ENCODE peak calls at places on chromosome 11, in four cellular contexts. One of them, this sample, is unnamed.

GRCh38 chr11:112206071-112206470 is 20.2 kb upstream of the PTS start:
- DNase-seq in coronary artery: no peak
- DNase-seq in endodermal cell: no peak
- DNase-seq in tibial nerve: no peak
- DNase-seq in this sample: no peak

GRCh38 chr11:78954261-78954660 is 379.6 kb upstream of the NARS2 start:
- DNase-seq in endodermal cell: no peak
- DNase-seq in tibial nerve: no peak
- DNase-seq in coronary artery: no peak
- DNase-seq in this sample: no peak

GRCh38 chr11:103585401-103585800 is 451.0 kb upstream of the DDI1 start:
- DNase-seq in endodermal cell: no peak
- DNase-seq in coronary artery: no peak
- DNase-seq in tibial nerve: no peak
- DNase-seq in this sample: no peak

GRCh38 chr11:15764948-15765347 is 591.4 kb downstream of the SOX6 start:
- DNase-seq in tibial nerve: no peak
- DNase-seq in endodermal cell: peak; percentile 62
- DNase-seq in coronary artery: no peak
- DNase-seq in this sample: no peak

GRCh38 chr11:291281-292210 is 2.6 kb downstream of the PGGHG start:
- DNase-seq in tibial nerve: no peak
- DNase-seq in endodermal cell: no peak
- DNase-seq in coronary artery: no peak
- DNase-seq in this sample: no peak

GRCh38 chr11:125370561-125371389 is 125.3 kb downstream of the FEZ1 start:
- DNase-seq in coronary artery: no peak
- DNase-seq in endodermal cell: peak; percentile 81
- DNase-seq in tibial nerve: no peak
- DNase-seq in this sample: no peak

GRCh38 chr11:59551651-59552521 is 40.5 kb downstream of the OR4D9 start:
- DNase-seq in coronary artery: no peak
- DNase-seq in tibial nerve: peak; percentile 57
- DNase-seq in endodermal cell: peak; percentile 71
- DNase-seq in this sample: no peak

GRCh38 chr11:1307998-1308744 is 1.3 kb downstream of the TOLLIP start:
- DNase-seq in endodermal cell: peak; percentile 28
- DNase-seq in tibial nerve: no peak
- DNase-seq in coronary artery: no peak
- DNase-seq in this sample: peak; percentile 17

GRCh38 chr11:88250566-88251080 is 75.4 kb upstream of the RAB38 start:
- DNase-seq in endodermal cell: no peak
- DNase-seq in tibial nerve: no peak
- DNase-seq in coronary artery: no peak
- DNase-seq in this sample: no peak

GRCh38 chr11:111441443-111441842 is 62.4 kb upstream of the POU2AF1 start:
- DNase-seq in endodermal cell: no peak
- DNase-seq in tibial nerve: no peak
- DNase-seq in coronary artery: no peak
- DNase-seq in this sample: no peak

GRCh38 chr11:57551941-57552340 is 14.5 kb downstream of the SMTNL1 start:
- DNase-seq in endodermal cell: no peak
- DNase-seq in tibial nerve: no peak
- DNase-seq in coronary artery: no peak
- DNase-seq in this sample: no peak

GRCh38 chr11:19409307-19409706 is 168.6 kb upstream of the E2F8 start:
- DNase-seq in tibial nerve: no peak
- DNase-seq in endodermal cell: no peak
- DNase-seq in coronary artery: peak; percentile 50
- DNase-seq in this sample: no peak

GRCh38 chr11:11231763-11232162 is 121.3 kb downstream of the CSNK2A3 start:
- DNase-seq in tibial nerve: no peak
- DNase-seq in coronary artery: no peak
- DNase-seq in endodermal cell: no peak
- DNase-seq in this sample: no peak

GRCh38 chr11:13328276-13328675 is 50.7 kb downstream of the BMAL1 start:
- DNase-seq in coronary artery: no peak
- DNase-seq in endodermal cell: no peak
- DNase-seq in tibial nerve: no peak
- DNase-seq in this sample: no peak

GRCh38 chr11:94858012-94858705 is 90.0 kb downstream of the AMOTL1 start:
- DNase-seq in coronary artery: no peak
- DNase-seq in tibial nerve: no peak
- DNase-seq in endodermal cell: no peak
- DNase-seq in this sample: no peak

GRCh38 chr11:25535462-25535861 is 796.5 kb upstream of the ANO3 start:
- DNase-seq in coronary artery: no peak
- DNase-seq in tibial nerve: peak; percentile 44
- DNase-seq in endodermal cell: no peak
- DNase-seq in this sample: no peak

GRCh38 chr11:102007567-102008437 is 39.4 kb upstream of the CFAP300 start:
- DNase-seq in tibial nerve: no peak
- DNase-seq in coronary artery: no peak
- DNase-seq in endodermal cell: peak; percentile 51
- DNase-seq in this sample: peak; percentile 42

GRCh38 chr11:18000760-18001159 is 12.1 kb downstream of the SERGEF start:
- DNase-seq in tibial nerve: no peak
- DNase-seq in endodermal cell: no peak
- DNase-seq in coronary artery: no peak
- DNase-seq in this sample: no peak
- TF ChIP-seq CTCF in tibial nerve: no peak
- TF ChIP-seq CTCF in endodermal cell: no peak
- TF ChIP-seq CTCF in coronary artery: no peak
- TF ChIP-seq CTCF in this sample: no peak

GRCh38 chr11:37525336-37525735 is 927.3 kb upstream of the RAG2 start:
- DNase-seq in tibial nerve: no peak
- DNase-seq in endodermal cell: no peak
- DNase-seq in coronary artery: no peak
- DNase-seq in this sample: no peak
- TF ChIP-seq CTCF in tibial nerve: peak; percentile 4
- TF ChIP-seq CTCF in endodermal cell: no peak
- TF ChIP-seq CTCF in coronary artery: no peak
- TF ChIP-seq CTCF in this sample: no peak

GRCh38 chr11:34473603-34474169 is 35.0 kb downstream of the CAT start:
- DNase-seq in coronary artery: no peak
- DNase-seq in tibial nerve: no peak
- DNase-seq in endodermal cell: no peak
- DNase-seq in this sample: no peak

GRCh38 chr11:34466802-34467488 is 28.2 kb downstream of the CAT start:
- DNase-seq in endodermal cell: no peak
- DNase-seq in tibial nerve: no peak
- DNase-seq in coronary artery: no peak
- DNase-seq in this sample: no peak

GRCh38 chr11:34464591-34465036 is 25.9 kb downstream of the CAT start:
- DNase-seq in coronary artery: no peak
- DNase-seq in tibial nerve: no peak
- DNase-seq in endodermal cell: no peak
- DNase-seq in this sample: no peak

GRCh38 chr11:34468209-34468841 is 29.6 kb downstream of the CAT start:
- DNase-seq in endodermal cell: peak; percentile 80
- DNase-seq in coronary artery: no peak
- DNase-seq in tibial nerve: no peak
- DNase-seq in this sample: peak; percentile 48
- TF ChIP-seq CTCF in endodermal cell: peak; percentile 73
- TF ChIP-seq CTCF in coronary artery: no peak
- TF ChIP-seq CTCF in tibial nerve: peak; percentile 50
- TF ChIP-seq CTCF in this sample: peak; percentile 75

DNA sequence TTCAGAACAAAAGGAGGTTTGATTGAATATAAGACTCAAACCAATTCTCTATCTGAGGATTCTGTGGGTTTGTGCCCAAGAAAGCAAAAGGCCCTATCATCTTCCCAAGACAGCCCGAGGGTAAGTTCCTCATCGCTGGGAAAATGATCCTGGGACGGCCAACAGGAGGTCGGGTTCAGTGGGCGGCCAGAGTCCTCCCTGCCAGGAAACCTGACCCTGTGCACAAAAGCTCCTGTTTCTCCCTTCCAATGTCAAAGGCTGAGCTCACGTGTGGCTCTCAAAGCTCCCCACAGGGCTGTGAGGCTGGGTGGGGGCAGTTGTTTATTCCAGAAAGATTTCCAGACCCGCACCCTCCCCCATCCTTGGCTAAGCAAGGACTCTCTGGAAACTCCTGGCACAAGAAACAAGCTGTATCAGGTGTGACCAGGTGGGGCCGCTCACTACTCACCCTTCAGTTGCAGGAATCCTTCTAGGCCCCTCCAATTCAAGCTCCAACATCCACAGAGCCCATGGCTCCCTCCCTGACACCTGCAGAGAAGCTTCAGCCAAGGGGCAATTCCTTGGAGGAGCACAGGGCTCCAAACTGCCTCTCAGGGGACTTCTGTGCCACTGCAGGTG is 131.9 kb downstream of the SHANK2 start:
- DNase-seq in endodermal cell: peak; percentile 95
- DNase-seq in tibial nerve: no peak
- DNase-seq in coronary artery: no peak
- DNase-seq in this sample: no peak
- TF ChIP-seq CTCF in endodermal cell: peak; percentile 90
- TF ChIP-seq CTCF in tibial nerve: no peak
- TF ChIP-seq CTCF in coronary artery: no peak
- TF ChIP-seq CTCF in this sample: peak; percentile 32

GRCh38 chr11:116202922-116203321 is 569.9 kb downstream of the BUD13 start:
- DNase-seq in tibial nerve: no peak
- DNase-seq in endodermal cell: no peak
- DNase-seq in coronary artery: no peak
- DNase-seq in this sample: no peak

GRCh38 chr11:116194156-116194904 is 578.5 kb downstream of the BUD13 start:
- DNase-seq in tibial nerve: no peak
- DNase-seq in endodermal cell: no peak
- DNase-seq in coronary artery: no peak
- DNase-seq in this sample: no peak

GRCh38 chr11:116193321-116194114 is 579.3 kb downstream of the BUD13 start:
- DNase-seq in coronary artery: no peak
- DNase-seq in endodermal cell: peak; percentile 87
- DNase-seq in tibial nerve: no peak
- DNase-seq in this sample: no peak

GRCh38 chr11:116199182-116199581 is 573.6 kb downstream of the BUD13 start:
- DNase-seq in coronary artery: no peak
- DNase-seq in tibial nerve: no peak
- DNase-seq in endodermal cell: no peak
- DNase-seq in this sample: no peak
- TF ChIP-seq CTCF in coronary artery: no peak
- TF ChIP-seq CTCF in tibial nerve: no peak
- TF ChIP-seq CTCF in endodermal cell: no peak
- TF ChIP-seq CTCF in this sample: no peak

GRCh38 chr11:75981546-75981945 is 166.5 kb downstream of the UVRAG start:
- DNase-seq in endodermal cell: no peak
- DNase-seq in coronary artery: no peak
- DNase-seq in tibial nerve: no peak
- DNase-seq in this sample: no peak
- TF ChIP-seq CTCF in endodermal cell: no peak
- TF ChIP-seq CTCF in coronary artery: no peak
- TF ChIP-seq CTCF in tibial nerve: no peak
- TF ChIP-seq CTCF in this sample: no peak

DNA sequence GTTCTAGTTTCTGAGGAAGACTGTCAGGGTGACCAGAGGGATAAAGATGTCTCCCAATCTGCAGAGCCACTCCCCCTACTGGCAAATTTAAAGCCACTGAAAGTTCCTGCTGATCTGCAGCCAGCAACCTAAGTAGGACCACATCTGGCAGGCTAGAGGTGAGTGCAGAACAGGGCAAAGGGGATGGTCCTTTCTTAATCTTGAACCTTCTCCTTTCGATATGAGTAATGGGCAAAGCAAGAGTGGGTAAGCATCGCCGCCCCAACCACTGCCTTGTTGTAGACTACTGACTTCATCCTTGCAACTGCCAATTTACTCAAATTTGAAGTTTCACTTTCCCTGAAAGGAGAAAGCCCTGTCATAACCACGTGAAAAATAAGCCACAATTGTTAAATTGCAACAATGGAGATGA is 30.7 kb downstream of the SCUBE2 start:
- DNase-seq in endodermal cell: peak; percentile 75
- DNase-seq in tibial nerve: no peak
- DNase-seq in coronary artery: no peak
- DNase-seq in this sample: peak; percentile 79
- TF ChIP-seq CTCF in endodermal cell: peak; percentile 76
- TF ChIP-seq CTCF in tibial nerve: no peak
- TF ChIP-seq CTCF in coronary artery: no peak
- TF ChIP-seq CTCF in this sample: peak; percentile 58

GRCh38 chr11:68298659-68299516 is 13.5 kb upstream of the LRP5 start:
- DNase-seq in endodermal cell: no peak
- DNase-seq in coronary artery: no peak
- DNase-seq in tibial nerve: no peak
- DNase-seq in this sample: no peak

GRCh38 chr11:68303083-68303482 is 9.3 kb upstream of the LRP5 start:
- DNase-seq in coronary artery: no peak
- DNase-seq in tibial nerve: no peak
- DNase-seq in endodermal cell: no peak
- DNase-seq in this sample: no peak

GRCh38 chr11:68300076-68300830 is 12.1 kb upstream of the LRP5 start:
- DNase-seq in tibial nerve: no peak
- DNase-seq in endodermal cell: no peak
- DNase-seq in coronary artery: no peak
- DNase-seq in this sample: no peak

GRCh38 chr11:68303982-68304780 is 8.2 kb upstream of the LRP5 start:
- DNase-seq in coronary artery: no peak
- DNase-seq in tibial nerve: no peak
- DNase-seq in endodermal cell: no peak
- DNase-seq in this sample: no peak

DNA sequence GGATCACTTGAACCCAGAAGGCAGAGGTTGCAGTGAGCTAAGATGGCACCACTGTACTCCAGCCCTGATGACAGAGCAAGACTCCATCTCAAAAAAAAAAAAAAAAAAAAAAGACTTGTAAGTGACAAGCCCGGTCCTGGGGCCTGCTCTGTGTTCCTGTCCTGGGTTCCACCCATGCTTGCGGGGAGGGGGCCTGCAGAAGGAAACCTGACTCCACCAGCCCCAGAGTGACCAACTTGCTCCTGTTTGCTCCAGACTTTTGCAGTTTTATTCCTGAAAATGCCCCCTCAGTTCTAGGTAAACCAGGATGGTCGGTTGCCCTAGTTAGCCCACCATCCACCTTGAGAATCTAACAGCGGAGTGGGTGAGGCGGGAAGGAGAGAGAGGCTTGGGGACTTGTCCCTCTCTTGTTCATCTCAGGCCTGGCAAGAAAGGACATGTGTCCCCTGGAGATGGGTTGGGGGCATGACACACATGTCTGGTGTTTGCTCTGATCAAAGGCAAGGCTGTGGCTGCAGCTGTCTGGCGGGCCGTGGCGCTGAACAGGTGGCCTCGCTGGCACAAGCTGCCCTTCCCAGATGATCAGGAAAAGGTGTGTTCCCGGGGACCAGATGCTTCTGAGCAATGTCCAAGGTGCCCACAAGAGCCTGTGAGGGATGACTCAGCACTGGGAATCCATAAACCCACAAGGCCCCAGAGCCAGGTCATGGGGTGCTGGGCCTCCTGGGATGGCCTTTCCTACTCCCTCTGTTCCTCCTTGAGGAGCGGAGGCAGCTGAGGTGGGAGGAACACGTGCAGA is 9.9 kb upstream of the LRP5 start:
- DNase-seq in coronary artery: peak; percentile 70
- DNase-seq in tibial nerve: no peak
- DNase-seq in endodermal cell: no peak
- DNase-seq in this sample: no peak
- TF ChIP-seq CTCF in coronary artery: no peak
- TF ChIP-seq CTCF in tibial nerve: no peak
- TF ChIP-seq CTCF in endodermal cell: no peak
- TF ChIP-seq CTCF in this sample: no peak

This sample was measured in GM13977.